ENCODE peak calls at places on chromosome 15, in five cellular contexts. O is left ventricle myocardium superior, A is occipital lobe, P is Daoy, Z is NCI-H1436 treated with DMSO at 0.1 percent for 48 hours. B is an unnamed sample.
A peak's percentile ranks its signal among the peaks of the same experiment; 100 is the strongest.

GRCh38 chr15:92655178-92655995 is at the start of gene FAM174B:
- DNase-seq in O (peak; percentile 78), Z (no peak), P (peak; percentile 69), A (peak; percentile 33), B (no peak)

GRCh38 chr15:75082689-75083088 is 59.3 kb downstream of the PPCDC start:
- DNase-seq in Z (no peak), P (no peak), O (no peak), A (no peak), B (no peak)

GRCh38 chr15:31171731-31172130 is 70.2 kb upstream of the TRPM1 start:
- DNase-seq in O (no peak), Z (no peak), A (no peak), P (no peak), B (no peak)

GRCh38 chr15:65365229-65365628 is 12.6 kb downstream of the IGDCC3 start:
- DNase-seq in O (no peak), P (no peak), Z (no peak), A (no peak), B (no peak)

GRCh38 chr15:99409560-99409959 is 156.2 kb upstream of the MEF2A start:
- DNase-seq in A (no peak), P (no peak), Z (no peak), O (no peak), B (no peak)

GRCh38 chr15:87672309-87672897 is 584.1 kb downstream of the NTRK3 start:
- DNase-seq in Z (no peak), O (peak; percentile 29), A (peak; percentile 5), P (peak; percentile 6), B (no peak)

GRCh38 chr15:69140306-69140705 is 20.1 kb upstream of the GLCE start:
- DNase-seq in P (peak; percentile 27), A (no peak), Z (no peak), O (no peak), B (no peak)

GRCh38 chr15:22866066-22866465 is 27.6 kb downstream of the NIPA2 start:
- DNase-seq in O (no peak), Z (no peak), A (no peak), P (no peak), B (no peak)

GRCh38 chr15:77021803-77022381 is 27.0 kb downstream of the PSTPIP1 start:
- DNase-seq in Z (no peak), O (peak; percentile 35), P (peak; percentile 62), A (no peak), B (no peak)

GRCh38 chr15:72198410-72199270 is 1.1 kb upstream of the GRAMD2A start:
- DNase-seq in Z (no peak), P (no peak), A (no peak), O (no peak), B (peak; percentile 75)

GRCh38 chr15:70376929-70377691 is 279.4 kb upstream of the TLE3 start:
- DNase-seq in P (peak; percentile 57), Z (no peak), A (peak; percentile 45), O (peak; percentile 87), B (peak; percentile 52)

GRCh38 chr15:73889725-73890124 is 16.4 kb downstream of the TBC1D21 start:
- DNase-seq in O (no peak), A (no peak), Z (no peak), P (no peak), B (no peak)

GRCh38 chr15:90106522-90107117 is 4.4 kb upstream of the IDH2 start:
- DNase-seq in P (peak; percentile 72), O (peak; percentile 78), Z (no peak), A (no peak), B (no peak)

GRCh38 chr15:88987951-88988671 is 74.9 kb upstream of the MFGE8 start:
- DNase-seq in Z (no peak), O (no peak), A (no peak), P (no peak), B (no peak)

GRCh38 chr15:82624438-82624837 is 22.7 kb downstream of the CPEB1 start:
- DNase-seq in P (no peak), O (no peak), A (no peak), Z (no peak), B (no peak)

GRCh38 chr15:84668221-84668982 is 10.4 kb upstream of the NMB start:
- DNase-seq in Z (no peak), P (no peak), O (no peak), A (no peak), B (no peak)

GRCh38 chr15:89303986-89304385 is 30.6 kb downstream of the POLG start:
- DNase-seq in O (no peak), A (no peak), Z (no peak), P (no peak), B (no peak)

GRCh38 chr15:84868037-84868880 is 16.2 kb upstream of the SLC28A1 start:
- DNase-seq in P (no peak), A (no peak), O (no peak), Z (no peak), B (no peak)

GRCh38 chr15:78830514-78831228 is 19.4 kb upstream of the ADAMTS7 start:
- DNase-seq in A (no peak), Z (no peak), O (no peak), P (no peak), B (no peak)

GRCh38 chr15:73952171-73952912 is 26.1 kb downstream of the LOXL1 start:
- DNase-seq in P (no peak), A (no peak), O (no peak), Z (no peak), B (no peak)

GRCh38 chr15:51134416-51135199 is 39.9 kb upstream of the TNFAIP8L3 start:
- DNase-seq in O (no peak), Z (no peak), P (no peak), A (no peak), B (no peak)

GRCh38 chr15:82040862-82041261 is 5.0 kb downstream of the MEX3B start:
- DNase-seq in O (peak; percentile 42), Z (peak; percentile 25), P (no peak), A (no peak), B (peak; percentile 98)

GRCh38 chr15:85658816-85659215 is 135.9 kb downstream of the KLHL25 start:
- DNase-seq in O (no peak), Z (no peak), P (no peak), A (no peak), B (no peak)

GRCh38 chr15:68344600-68344999 is 67.1 kb downstream of the FEM1B start:
- DNase-seq in O (no peak), Z (no peak), P (no peak), A (no peak), B (no peak)

GRCh38 chr15:70538278-70538677 is 225.1 kb downstream of the UACA start:
- DNase-seq in Z (no peak), A (no peak), P (no peak), O (no peak), B (no peak)